ENCODE peak calls at places on chromosome 20, in nine cellular contexts. A is neural progenitor cell, L is AG10803, D is AG04450, V is stomach, P is bronchial epithelial cell, K is tibial artery, T is GM10248, R is nephron progenitor cell. H is an unnamed sample.
A peak's percentile ranks its signal among the peaks of the same experiment; 100 is the strongest.

GRCh38 chr20:12687476-12687875 is 321.3 kb upstream of the SPTLC3 start:
- DNase-seq in A (no peak), L (no peak), D (no peak), V (no peak), P (no peak), K (no peak), T (no peak), R (no peak), H (no peak)

GRCh38 chr20:19779634-19780033 is 21.6 kb downstream of the RIN2 start:
- DNase-seq in A (no peak), L (no peak), D (no peak), V (no peak), P (no peak), K (no peak), T (no peak), R (no peak), H (no peak)

GRCh38 chr20:16104783-16105182 is 468.5 kb downstream of the KIF16B start:
- DNase-seq in A (no peak), L (no peak), D (no peak), V (no peak), P (no peak), K (no peak), T (no peak), R (no peak), H (no peak)

GRCh38 chr20:50568549-50568942 is 58.4 kb downstream of the PTPN1 start:
- DNase-seq in A (no peak), L (no peak), D (no peak), V (no peak), P (no peak), K (no peak), T (no peak), R (no peak), H (no peak)

GRCh38 chr20:50837532-50838321 is 42.9 kb downstream of the BCAS4 start:
- DNase-seq in A (no peak), L (peak; percentile 100), D (peak; percentile 80), V (no peak), P (peak; percentile 58), K (peak; percentile 36), T (peak; percentile 67), R (no peak), H (peak; percentile 56)

GRCh38 chr20:24934101-24934661 is 14.9 kb upstream of the CST7 start:
- DNase-seq in A (no peak), L (no peak), D (no peak), V (no peak), P (no peak), K (no peak), T (no peak), R (no peak), H (no peak)

GRCh38 chr20:23606652-23607049 is 934 bp upstream of the CST9 start:
- DNase-seq in A (peak; percentile 86), L (peak; percentile 65), D (peak; percentile 42), V (peak; percentile 78), P (peak; percentile 68), K (peak; percentile 85), T (peak; percentile 86), R (peak; percentile 86), H (peak; percentile 82)

GRCh38 chr20:35121186-35121585 is 25.9 kb downstream of the EDEM2 start:
- DNase-seq in A (no peak), L (no peak), D (no peak), V (no peak), P (no peak), K (no peak), T (no peak), R (no peak), H (no peak)

GRCh38 chr20:50844430-50845100 is 49.7 kb downstream of the BCAS4 start:
- DNase-seq in A (no peak), L (peak; percentile 28), D (peak; percentile 49), V (peak; percentile 36), P (peak; percentile 99), K (no peak), T (peak; percentile 91), R (no peak), H (peak; percentile 86)

GRCh38 chr20:12072945-12073245 is 155.2 kb downstream of the BTBD3 start:
- DNase-seq in A (no peak), L (peak; percentile 62), D (no peak), V (no peak), P (no peak), K (no peak), T (no peak), R (no peak), H (no peak)

GRCh38 chr20:2093883-2094282 is 7.7 kb upstream of the STK35 start:
- DNase-seq in A (peak; percentile 8), L (no peak), D (no peak), V (no peak), P (no peak), K (no peak), T (no peak), R (no peak), H (no peak)

GRCh38 chr20:20621191-20621590 is 91.3 kb downstream of the RALGAPA2 start:
- DNase-seq in A (no peak), L (no peak), D (no peak), V (no peak), P (no peak), K (no peak), T (no peak), R (no peak), H (no peak)

GRCh38 chr20:51462566-51463276 is 79.8 kb downstream of the NFATC2 start:
- DNase-seq in A (no peak), L (peak; percentile 74), D (no peak), V (no peak), P (no peak), K (peak; percentile 85), T (no peak), R (no peak), H (no peak)

GRCh38 chr20:47174844-47175243 is 181.7 kb downstream of the ZMYND8 start:
- DNase-seq in A (no peak), L (no peak), D (no peak), V (no peak), P (no peak), K (no peak), T (no peak), R (no peak), H (no peak)

GRCh38 chr20:50646483-50646996 is 44.8 kb downstream of the RIPOR3 start:
- DNase-seq in A (no peak), L (peak; percentile 97), D (peak; percentile 78), V (no peak), P (peak; percentile 51), K (no peak), T (no peak), R (no peak), H (no peak)

GRCh38 chr20:37480915-37481314 is 40.1 kb upstream of the NNAT start:
- DNase-seq in A (no peak), L (peak; percentile 6), D (no peak), V (no peak), P (no peak), K (peak; percentile 42), T (no peak), R (no peak), H (no peak)

GRCh38 chr20:34579936-34580587 is 21.5 kb downstream of the MAP1LC3A start:
- DNase-seq in A (no peak), L (peak; percentile 49), D (no peak), V (peak; percentile 42), P (peak; percentile 44), K (no peak), T (peak; percentile 53), R (no peak), H (peak; percentile 38)

GRCh38 chr20:21767200-21767738 is 61.8 kb downstream of the PAX1 start:
- DNase-seq in A (no peak), L (no peak), D (no peak), V (no peak), P (no peak), K (no peak), T (no peak), R (no peak), H (no peak)

DNA sequence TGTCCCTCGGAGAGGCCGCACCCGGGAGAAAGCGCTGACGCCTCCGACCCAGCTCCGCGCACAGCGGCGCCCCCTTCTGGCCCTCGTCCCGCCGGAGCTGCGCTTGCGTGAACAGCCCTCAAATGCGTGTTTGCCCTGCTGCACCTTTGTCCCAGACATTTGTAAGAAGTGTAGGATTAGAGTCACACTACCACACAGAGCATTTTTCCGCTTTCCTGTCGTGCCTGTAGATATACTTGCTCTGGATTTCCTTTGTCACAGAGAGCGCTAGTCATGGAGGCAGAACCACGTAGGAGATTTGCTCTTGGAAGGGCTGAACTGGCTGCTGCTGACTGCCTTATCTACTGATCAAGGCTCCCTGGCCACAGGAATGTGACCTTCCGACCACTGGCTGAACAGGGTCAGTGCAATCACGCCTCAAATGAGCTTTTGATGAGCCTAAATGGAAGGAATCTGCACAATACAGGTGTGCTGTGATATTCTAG is 62.3 kb downstream of the PAX1 start:
- DNase-seq in A (peak; percentile 81), L (no peak), D (no peak), V (no peak), P (no peak), K (no peak), T (no peak), R (peak; percentile 76), H (no peak)
- TF ChIP-seq CTCF in A (peak; percentile 93), L (no peak), D (no peak), V (no peak), P (no peak), K (no peak), T (no peak), R (peak; percentile 63), H (peak; percentile 9)

GRCh38 chr20:53660947-53661381 is 67.3 kb upstream of the ZNF217 start:
- DNase-seq in A (no peak), L (peak; percentile 57), D (no peak), V (no peak), P (no peak), K (no peak), T (peak; percentile 38), R (no peak), H (peak; percentile 51)
- TF ChIP-seq CTCF in A (no peak), L (no peak), D (no peak), V (no peak), P (no peak), K (no peak), T (no peak), R (no peak), H (no peak)

DNA sequence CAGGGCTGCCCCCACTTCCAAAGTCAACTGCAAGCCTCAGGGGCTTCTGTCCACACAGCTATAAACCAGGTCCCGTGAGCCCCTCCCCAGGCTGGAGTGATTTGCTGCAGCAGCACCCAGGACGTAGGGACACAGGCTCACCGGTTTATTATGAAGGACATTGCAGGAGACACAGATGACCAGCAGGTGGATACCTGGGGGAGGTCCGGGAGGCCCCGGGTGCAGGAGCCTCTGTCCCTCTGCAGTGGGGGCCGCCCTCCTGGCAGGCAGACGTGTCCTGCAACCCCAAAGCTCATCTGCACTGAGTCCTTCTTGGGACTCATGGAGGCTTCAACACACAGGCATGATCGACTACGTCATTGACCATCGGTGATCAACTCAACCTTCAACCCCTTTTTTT is 14.5 kb upstream of the NTSR1 start:
- DNase-seq in A (no peak), L (no peak), D (no peak), V (no peak), P (no peak), K (no peak), T (no peak), R (no peak), H (no peak)
- TF ChIP-seq CTCF in A (no peak), L (no peak), D (no peak), V (no peak), P (no peak), K (no peak), T (no peak), R (no peak), H (no peak)

DNA sequence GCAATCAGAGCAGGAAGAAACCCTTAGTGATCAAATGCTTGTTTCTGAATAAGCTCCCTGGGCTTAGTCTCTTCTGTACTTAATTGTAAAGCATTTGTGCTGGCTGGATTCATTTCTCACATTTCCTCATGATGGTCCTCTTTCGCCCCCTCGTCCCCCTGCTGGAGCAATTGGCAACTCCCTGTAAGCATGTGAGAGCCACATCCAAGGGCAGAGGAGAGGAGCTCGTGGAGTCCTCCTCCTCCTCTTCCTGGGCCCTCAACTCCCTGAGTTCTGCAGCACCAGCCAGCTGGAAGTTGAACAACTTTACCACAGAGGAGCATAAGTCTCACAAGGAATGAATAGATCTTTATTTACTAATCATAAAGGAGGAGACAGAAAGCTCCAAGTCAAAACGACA is 12.6 kb downstream of the ANKEF1 start:
- DNase-seq in A (peak; percentile 60), L (no peak), D (no peak), V (no peak), P (no peak), K (no peak), T (no peak), R (peak; percentile 42), H (no peak)
- TF ChIP-seq CTCF in A (peak; percentile 57), L (no peak), D (peak; percentile 43), V (no peak), P (peak; percentile 9), K (no peak), T (no peak), R (peak; percentile 38), H (no peak)